ENCODE peak calls at places on chromosomes 11 and 22, in six cellular contexts. H is neural progenitor cell, D is psoas muscle, Q is HFFc6, W is esophagus squamous epithelium, B is upper lobe of left lung. E is an unnamed sample.

GRCh38 chr11:78331711-78332110 is 85.9 kb downstream of the GAB2 start:
- DNase-seq in H (peak; percentile 30), D (no peak), Q (no peak), W (no peak), B (no peak), E (no peak)

GRCh38 chr11:111299111-111300026 is 1.0 kb downstream of the POU2AF3 start:
- DNase-seq in H (peak; percentile 75), D (peak; percentile 86), Q (peak; percentile 7), W (no peak), B (peak; percentile 73), E (peak; percentile 79)

GRCh38 chr11:35031869-35032268 is 107.1 kb upstream of the CD44 start:
- DNase-seq in H (no peak), D (no peak), Q (peak; percentile 94), W (no peak), B (no peak), E (no peak)

GRCh38 chr22:27798526-27799333 is 2.8 kb downstream of the MN1 start:
- DNase-seq in H (peak; percentile 67), D (no peak), Q (no peak), W (no peak), B (no peak), E (no peak)

GRCh38 chr11:117444256-117445096 is 116.8 kb downstream of the CEP164 start:
- DNase-seq in H (no peak), D (no peak), Q (no peak), W (no peak), B (no peak), E (no peak)

GRCh38 chr22:22974156-22974555 is 86.5 kb downstream of the IGLL5 start:
- DNase-seq in H (no peak), D (no peak), Q (no peak), W (no peak), B (no peak), E (no peak)

GRCh38 chr11:114083256-114084252 is 24.0 kb downstream of the ZBTB16 start:
- DNase-seq in H (no peak), D (peak; percentile 53), Q (no peak), W (no peak), B (no peak), E (no peak)

GRCh38 chr11:47533690-47534135 is 19.2 kb downstream of the CELF1 start:
- DNase-seq in H (no peak), D (no peak), Q (peak; percentile 47), W (no peak), B (no peak), E (no peak)

GRCh38 chr11:105357146-105357545 is 217.6 kb upstream of the CARD18 start:
- DNase-seq in H (no peak), D (no peak), Q (no peak), W (no peak), B (no peak), E (no peak)

GRCh38 chr22:24553597-24554315 is 1.2 kb downstream of the GUCD1 start:
- DNase-seq in H (peak; percentile 5), D (peak; percentile 78), Q (peak; percentile 10), W (no peak), B (no peak), E (no peak)

GRCh38 chr11:113341388-113342165 is 27.2 kb downstream of the TTC12 start:
- DNase-seq in H (no peak), D (no peak), Q (no peak), W (no peak), B (no peak), E (no peak)

GRCh38 chr22:37331811-37332536 is 49.7 kb downstream of the CYTH4 start:
- DNase-seq in H (no peak), D (no peak), Q (no peak), W (no peak), B (no peak), E (no peak)
- TF ChIP-seq CTCF in H (no peak), D (no peak), Q (peak; percentile 52), W (no peak), B (no peak), E (no peak)

DNA sequence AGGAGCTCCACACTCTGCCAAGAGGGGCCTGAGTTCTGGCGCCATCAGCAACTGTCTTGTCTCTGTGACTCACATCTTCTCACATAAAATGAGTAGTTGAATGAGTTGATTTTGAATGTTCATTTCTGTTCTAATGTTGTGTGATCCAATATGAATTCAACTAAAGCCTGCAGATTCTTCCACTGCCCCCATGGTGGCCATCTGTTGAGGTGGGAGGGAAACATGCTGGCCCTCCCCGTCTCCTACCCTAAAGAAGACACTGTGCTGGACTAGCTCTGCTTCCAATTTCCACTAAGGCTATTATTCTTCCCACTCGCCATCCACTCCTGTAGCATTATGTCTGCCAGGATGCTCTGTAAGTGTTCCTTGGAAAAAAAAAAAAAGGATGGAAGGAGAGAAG is 555.6 kb upstream of the LARGE1 start:
- DNase-seq in H (no peak), D (no peak), Q (no peak), W (no peak), B (no peak), E (no peak)
- TF ChIP-seq CTCF in H (no peak), D (no peak), Q (no peak), W (no peak), B (no peak), E (no peak)

DNA sequence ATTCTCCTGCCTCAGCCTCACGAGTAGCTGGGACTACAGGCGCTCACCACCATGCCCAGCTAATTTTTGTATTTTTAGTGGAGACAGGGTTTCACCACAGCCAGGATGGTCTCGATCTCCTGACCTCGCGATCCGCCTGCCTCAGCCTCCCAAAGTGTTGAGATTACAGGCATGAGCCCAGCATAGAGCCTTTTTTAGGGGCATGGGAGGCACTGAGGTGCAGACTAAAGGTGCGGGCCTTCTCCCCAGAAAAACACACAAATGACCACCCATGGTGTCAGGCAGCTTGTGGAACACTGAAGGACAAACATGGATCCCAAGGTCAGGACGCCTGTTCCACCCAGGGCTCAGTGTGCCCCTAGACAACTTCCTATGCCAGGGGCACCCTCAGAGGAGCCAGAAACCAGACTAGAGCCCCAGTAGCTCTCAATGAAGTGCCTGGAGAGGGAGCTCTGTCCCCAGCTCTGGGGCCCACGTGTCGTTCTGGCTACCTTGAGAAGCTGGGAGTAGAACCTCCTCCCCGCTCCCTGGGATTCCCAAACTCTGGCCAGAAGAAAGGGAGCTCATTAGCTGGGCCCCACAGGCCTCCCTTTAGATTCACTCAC is 21.2 kb upstream of the CD5 start:
- DNase-seq in H (no peak), D (no peak), Q (no peak), W (no peak), B (peak; percentile 11), E (no peak)
- TF ChIP-seq CTCF in H (no peak), D (no peak), Q (no peak), W (no peak), B (no peak), E (no peak)

DNA sequence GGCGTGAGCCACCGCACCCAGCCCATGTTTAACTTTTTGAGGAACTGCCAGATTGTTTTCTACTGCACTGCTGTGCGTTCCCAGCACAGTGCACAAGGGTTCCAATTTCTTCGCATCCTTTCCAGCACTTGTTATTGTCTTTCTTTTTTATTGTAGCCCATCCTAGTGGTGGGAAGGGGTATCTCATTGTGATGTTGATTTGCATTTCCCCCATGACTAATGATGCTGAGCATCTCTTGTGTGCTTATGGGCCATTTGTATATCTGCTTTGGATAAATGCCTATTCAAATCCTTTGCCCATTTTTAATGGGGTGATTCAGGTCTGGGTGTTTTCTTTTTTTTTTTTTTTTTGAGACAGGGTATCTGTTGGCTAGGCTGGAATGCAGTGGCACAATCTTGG is 36.6 kb upstream of the SYT7 start:
- DNase-seq in H (no peak), D (no peak), Q (no peak), W (no peak), B (no peak), E (no peak)
- TF ChIP-seq CTCF in H (no peak), D (no peak), Q (peak; percentile 55), W (no peak), B (no peak), E (no peak)